ENCODE peak calls at places on chromosomes 12 and 14, in seven cellular contexts. F is HepG2, P is HCT116, X is K562, C is A549, U is GM12878, A is H1. I is an unnamed sample.

GRCh38 chr12:5889381-5890047 is 55.5 kb downstream of the ANO2 start:
- DNase-seq in F (peak; percentile 26), P (peak; percentile 62), X (peak; percentile 15), C (peak; percentile 70), U (no peak), A (peak; percentile 80), I (no peak)

GRCh38 chr14:101444116-101444515 is 117.2 kb upstream of the DIO3 start:
- DNase-seq in F (no peak), P (no peak), X (no peak), C (peak; percentile 73), U (no peak), A (no peak), I (peak; percentile 65)

GRCh38 chr14:29144598-29144997 is 378.0 kb downstream of the FOXG1 start:
- DNase-seq in F (no peak), P (no peak), X (no peak), C (no peak), U (no peak), A (no peak), I (peak; percentile 99)

GRCh38 chr12:93381183-93381975 is 3.7 kb downstream of the NUDT4 start:
- DNase-seq in F (no peak), P (no peak), X (no peak), C (no peak), U (no peak), A (no peak), I (no peak)

GRCh38 chr14:85125331-85125730 is 404.6 kb upstream of the FLRT2 start:
- DNase-seq in F (no peak), P (no peak), X (no peak), C (no peak), U (no peak), A (no peak), I (no peak)

GRCh38 chr12:96094201-96094600 is 58.8 kb upstream of the LTA4H start:
- DNase-seq in F (no peak), P (peak; percentile 42), X (no peak), C (peak; percentile 22), U (no peak), A (no peak), I (no peak)

GRCh38 chr12:89016970-89017778 is 335.1 kb downstream of the DUSP6 start:
- DNase-seq in F (peak; percentile 44), P (peak; percentile 76), X (peak; percentile 11), C (peak; percentile 82), U (no peak), A (peak; percentile 51), I (peak; percentile 76)

GRCh38 chr12:11719678-11720099 is 70.2 kb downstream of the ETV6 start:
- DNase-seq in F (no peak), P (no peak), X (no peak), C (no peak), U (no peak), A (no peak), I (peak; percentile 98)

GRCh38 chr12:118290130-118290529 is 82.6 kb downstream of the TAOK3 start:
- DNase-seq in F (no peak), P (no peak), X (no peak), C (no peak), U (no peak), A (peak; percentile 26), I (peak; percentile 87)

GRCh38 chr12:26274441-26275312 is 79.3 kb downstream of the SSPN start:
- DNase-seq in F (peak; percentile 96), P (peak; percentile 71), X (peak; percentile 70), C (peak; percentile 98), U (peak; percentile 94), A (no peak), I (peak; percentile 100)

GRCh38 chr12:94220804-94221203 is 72.4 kb downstream of the PLXNC1 start:
- DNase-seq in F (no peak), P (no peak), X (no peak), C (no peak), U (no peak), A (no peak), I (no peak)

GRCh38 chr12:5988659-5989116 is 43.6 kb upstream of the ANO2 start:
- DNase-seq in F (peak; percentile 37), P (peak; percentile 61), X (peak; percentile 56), C (peak; percentile 80), U (peak; percentile 4), A (peak; percentile 86), I (peak; percentile 71)

GRCh38 chr14:69715725-69716482 is 51.0 kb upstream of the SRSF5 start:
- DNase-seq in F (no peak), P (no peak), X (no peak), C (no peak), U (no peak), A (no peak), I (peak; percentile 70)

GRCh38 chr12:52243264-52243773 is 10.3 kb downstream of the KRT7 start:
- DNase-seq in F (no peak), P (no peak), X (no peak), C (peak; percentile 61), U (no peak), A (no peak), I (peak; percentile 28)

GRCh38 chr12:54935235-54935951 is 49.2 kb downstream of the TESPA1 start:
- DNase-seq in F (peak; percentile 2), P (peak; percentile 77), X (peak; percentile 49), C (peak; percentile 84), U (peak; percentile 60), A (no peak), I (peak; percentile 91)

GRCh38 chr14:75657331-75657730 is 3.3 kb downstream of the ERG28 start:
- DNase-seq in F (no peak), P (no peak), X (no peak), C (no peak), U (no peak), A (no peak), I (no peak)

GRCh38 chr12:19915392-19916192 is 452.7 kb upstream of the PDE3A start:
- DNase-seq in F (no peak), P (peak; percentile 8), X (no peak), C (peak; percentile 60), U (no peak), A (no peak), I (peak; percentile 44)

GRCh38 chr12:48966177-48966890 is 5.2 kb downstream of the WNT10B start:
- DNase-seq in F (no peak), P (no peak), X (no peak), C (no peak), U (no peak), A (no peak), I (no peak)

GRCh38 chr12:110822821-110823415 is 23.9 kb upstream of the CCDC63 start:
- DNase-seq in F (no peak), P (no peak), X (no peak), C (no peak), U (peak; percentile 2), A (no peak), I (no peak)

GRCh38 chr14:33906968-33907367 is 43.9 kb downstream of the EGLN3 start:
- DNase-seq in F (no peak), P (no peak), X (no peak), C (no peak), U (no peak), A (no peak), I (no peak)

GRCh38 chr14:33904609-33905008 is 46.3 kb downstream of the EGLN3 start:
- DNase-seq in F (no peak), P (no peak), X (no peak), C (no peak), U (no peak), A (no peak), I (no peak)

GRCh38 chr14:33911046-33911445 is 39.8 kb downstream of the EGLN3 start:
- DNase-seq in F (no peak), P (no peak), X (no peak), C (no peak), U (no peak), A (no peak), I (no peak)

GRCh38 chr14:33909380-33910084 is 41.3 kb downstream of the EGLN3 start:
- DNase-seq in F (peak; percentile 81), P (no peak), X (no peak), C (no peak), U (no peak), A (no peak), I (no peak)

DNA sequence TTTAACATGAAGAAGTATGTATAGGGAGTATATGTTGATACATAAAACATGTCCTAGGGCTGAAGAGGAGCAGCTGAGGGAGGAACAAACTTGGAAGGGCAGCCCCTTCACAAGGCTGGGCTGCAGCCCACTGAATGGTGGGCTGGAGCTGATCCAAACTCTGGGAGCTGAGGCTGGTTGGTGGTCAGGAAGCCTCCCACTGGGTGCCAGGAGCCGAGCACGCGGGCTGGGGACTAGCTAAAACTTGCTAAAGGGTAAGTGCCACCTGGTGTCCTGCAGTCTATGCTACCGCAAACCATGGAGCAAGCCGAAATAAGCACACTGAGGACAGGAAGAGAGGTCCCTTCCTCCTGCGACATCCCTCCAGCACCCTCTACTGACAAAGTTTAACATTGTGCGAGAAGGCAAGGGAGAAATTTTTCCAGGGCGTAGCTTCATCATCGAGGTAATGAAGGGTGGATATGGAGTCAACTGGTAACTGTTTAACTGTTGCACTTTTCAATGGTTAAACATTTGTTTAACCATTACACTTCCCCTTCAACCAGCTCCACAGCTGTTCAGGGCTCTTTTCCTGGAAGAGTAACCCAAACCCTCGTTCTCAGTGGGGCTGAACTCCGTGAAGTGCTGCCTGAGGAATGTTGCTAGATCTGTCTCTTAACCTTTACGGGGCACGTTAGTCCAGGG is 42.2 kb downstream of the EGLN3 start:
- DNase-seq in F (peak; percentile 50), P (no peak), X (no peak), C (peak; percentile 7), U (no peak), A (no peak), I (no peak)
- TF ChIP-seq CEBPB in F (no peak), P (no peak), X (no peak), C (no peak), U (no peak), A (no peak), I (no peak)

DNA sequence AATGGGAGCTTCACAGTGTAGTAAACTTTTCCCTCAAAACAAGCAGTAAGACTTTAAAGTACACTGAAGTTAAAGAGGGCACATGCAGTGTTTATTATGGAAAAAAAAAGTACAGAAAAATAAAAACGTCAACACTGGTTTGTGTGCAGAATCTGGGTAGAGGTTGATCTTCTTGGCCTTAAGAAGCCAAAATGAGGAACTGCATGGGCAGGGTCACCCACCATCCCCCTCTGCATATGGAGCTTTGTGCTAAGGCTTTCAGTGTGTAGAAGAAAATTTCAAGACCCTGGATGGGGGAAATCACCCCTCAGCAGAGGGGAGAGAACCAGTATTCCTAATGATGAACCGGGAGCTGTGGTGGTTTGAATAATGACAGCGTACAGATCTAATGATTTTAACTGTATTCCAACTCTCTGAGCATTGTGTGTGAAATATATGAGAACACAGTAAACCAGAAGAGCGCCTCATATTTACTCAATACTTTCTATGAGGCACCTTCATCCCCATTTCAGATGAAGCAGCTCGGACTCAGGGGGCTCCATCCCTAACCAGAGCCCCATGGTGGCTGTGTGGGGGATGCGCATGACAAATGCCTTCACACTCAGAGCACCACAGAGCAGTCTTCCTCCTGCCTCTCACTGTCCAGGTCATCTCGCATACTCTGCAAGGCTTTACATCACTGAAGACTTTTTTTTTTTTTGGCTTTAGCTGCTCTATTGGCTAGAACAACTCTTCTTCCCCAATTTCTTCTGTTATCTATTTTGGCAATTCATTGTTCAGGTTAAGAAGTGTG is 33.4 kb downstream of the ACADS start:
- DNase-seq in F (no peak), P (no peak), X (no peak), C (no peak), U (no peak), A (no peak), I (no peak)
- TF ChIP-seq CEBPB in F (no peak), P (no peak), X (no peak), C (no peak), U (no peak), A (no peak), I (no peak)

GRCh38 chr12:101127521-101128219 is 82.4 kb downstream of the SLC5A8 start:
- DNase-seq in F (no peak), P (no peak), X (no peak), C (no peak), U (no peak), A (no peak), I (peak; percentile 80)
- TF ChIP-seq CEBPB in F (no peak), P (no peak), X (no peak), C (no peak), U (no peak), A (no peak), I (no peak)

GRCh38 chr12:123931686-123932321 is 40.8 kb downstream of the CCDC92 start:
- DNase-seq in F (no peak), P (no peak), X (no peak), C (no peak), U (no peak), A (no peak), I (no peak)
- TF ChIP-seq CEBPB in F (no peak), P (no peak), X (no peak), C (no peak), U (no peak), A (no peak), I (no peak)